ENCODE peak calls at places on chromosome X, in nine cellular contexts. One of them, this sample, is unnamed.

GRCh38 chrX:49172280-49172780 is 632 bp downstream of the PLP2 start:
- DNase-seq in BJ: peak; percentile 17
- DNase-seq in stomach: peak; percentile 74
- DNase-seq in ovary: peak; percentile 66
- DNase-seq in uterus: peak; percentile 67
- DNase-seq in left ventricle myocardium inferior: peak; percentile 67
- DNase-seq in psoas muscle: peak; percentile 66
- DNase-seq in Caco-2: peak; percentile 17
- DNase-seq in GM23338: peak; percentile 57
- DNase-seq in this sample: no peak

GRCh38 chrX:149527705-149528104 is 13.1 kb upstream of the EOLA1 start:
- DNase-seq in BJ: no peak
- DNase-seq in stomach: no peak
- DNase-seq in ovary: no peak
- DNase-seq in uterus: no peak
- DNase-seq in left ventricle myocardium inferior: no peak
- DNase-seq in psoas muscle: no peak
- DNase-seq in Caco-2: peak; percentile 26
- DNase-seq in GM23338: peak; percentile 45
- DNase-seq in this sample: no peak

GRCh38 chrX:25206761-25207160 is 191.0 kb upstream of the ARX start:
- DNase-seq in BJ: peak; percentile 4
- DNase-seq in stomach: no peak
- DNase-seq in ovary: no peak
- DNase-seq in uterus: no peak
- DNase-seq in left ventricle myocardium inferior: no peak
- DNase-seq in psoas muscle: no peak
- DNase-seq in Caco-2: no peak
- DNase-seq in GM23338: no peak
- DNase-seq in this sample: peak; percentile 55

GRCh38 chrX:139889760-139890159 is 43.1 kb downstream of the ATP11C start:
- DNase-seq in BJ: no peak
- DNase-seq in stomach: no peak
- DNase-seq in ovary: no peak
- DNase-seq in uterus: no peak
- DNase-seq in left ventricle myocardium inferior: no peak
- DNase-seq in psoas muscle: no peak
- DNase-seq in Caco-2: no peak
- DNase-seq in GM23338: no peak
- DNase-seq in this sample: peak; percentile 10

GRCh38 chrX:40097492-40098263 is at the start of gene BCOR:
- DNase-seq in BJ: no peak
- DNase-seq in stomach: peak; percentile 77
- DNase-seq in ovary: peak; percentile 83
- DNase-seq in uterus: peak; percentile 76
- DNase-seq in left ventricle myocardium inferior: peak; percentile 73
- DNase-seq in psoas muscle: peak; percentile 75
- DNase-seq in Caco-2: peak; percentile 63
- DNase-seq in GM23338: peak; percentile 70
- DNase-seq in this sample: no peak

GRCh38 chrX:34053931-34054330 is 78.2 kb downstream of the FAM47A start:
- DNase-seq in BJ: no peak
- DNase-seq in stomach: no peak
- DNase-seq in ovary: no peak
- DNase-seq in uterus: no peak
- DNase-seq in left ventricle myocardium inferior: no peak
- DNase-seq in psoas muscle: no peak
- DNase-seq in Caco-2: no peak
- DNase-seq in GM23338: peak; percentile 1
- DNase-seq in this sample: no peak

GRCh38 chrX:41332988-41333743 is 796 bp upstream of the DDX3X start:
- DNase-seq in BJ: no peak
- DNase-seq in stomach: peak; percentile 88
- DNase-seq in ovary: peak; percentile 91
- DNase-seq in uterus: peak; percentile 90
- DNase-seq in left ventricle myocardium inferior: peak; percentile 79
- DNase-seq in psoas muscle: peak; percentile 91
- DNase-seq in Caco-2: peak; percentile 87
- DNase-seq in GM23338: peak; percentile 86
- DNase-seq in this sample: peak; percentile 51

GRCh38 chrX:21658746-21659145 is 616 bp upstream of the KLHL34 start:
- DNase-seq in BJ: no peak
- DNase-seq in stomach: no peak
- DNase-seq in ovary: no peak
- DNase-seq in uterus: no peak
- DNase-seq in left ventricle myocardium inferior: no peak
- DNase-seq in psoas muscle: peak; percentile 27
- DNase-seq in Caco-2: no peak
- DNase-seq in GM23338: peak; percentile 76
- DNase-seq in this sample: no peak

GRCh38 chrX:153414838-153415552 is 3.7 kb downstream of the ZFP92 start:
- DNase-seq in BJ: no peak
- DNase-seq in stomach: no peak
- DNase-seq in ovary: no peak
- DNase-seq in uterus: no peak
- DNase-seq in left ventricle myocardium inferior: peak; percentile 27
- DNase-seq in psoas muscle: no peak
- DNase-seq in Caco-2: no peak
- DNase-seq in GM23338: no peak
- DNase-seq in this sample: no peak

GRCh38 chrX:49054073-49054762 is 4.6 kb upstream of the CCDC120 start:
- DNase-seq in BJ: no peak
- DNase-seq in stomach: no peak
- DNase-seq in ovary: no peak
- DNase-seq in uterus: no peak
- DNase-seq in left ventricle myocardium inferior: no peak
- DNase-seq in psoas muscle: no peak
- DNase-seq in Caco-2: no peak
- DNase-seq in GM23338: no peak
- DNase-seq in this sample: no peak

GRCh38 chrX:49287665-49288064 is 15.8 kb upstream of the GAGE10 start:
- DNase-seq in BJ: no peak
- DNase-seq in stomach: no peak
- DNase-seq in ovary: no peak
- DNase-seq in uterus: no peak
- DNase-seq in left ventricle myocardium inferior: no peak
- DNase-seq in psoas muscle: no peak
- DNase-seq in Caco-2: no peak
- DNase-seq in GM23338: no peak
- DNase-seq in this sample: no peak

GRCh38 chrX:68945603-68946228 is 116.9 kb downstream of the EFNB1 start:
- DNase-seq in BJ: no peak
- DNase-seq in stomach: no peak
- DNase-seq in ovary: no peak
- DNase-seq in uterus: no peak
- DNase-seq in left ventricle myocardium inferior: no peak
- DNase-seq in psoas muscle: no peak
- DNase-seq in Caco-2: peak; percentile 12
- DNase-seq in GM23338: peak; percentile 52
- DNase-seq in this sample: no peak

GRCh38 chrX:153301746-153302145 is 19.8 kb downstream of the PNMA6F start:
- DNase-seq in BJ: no peak
- DNase-seq in stomach: no peak
- DNase-seq in ovary: no peak
- DNase-seq in uterus: no peak
- DNase-seq in left ventricle myocardium inferior: no peak
- DNase-seq in psoas muscle: no peak
- DNase-seq in Caco-2: no peak
- DNase-seq in GM23338: no peak
- DNase-seq in this sample: no peak

GRCh38 chrX:49037883-49038475 is 5.2 kb downstream of the TFE3 start:
- DNase-seq in BJ: no peak
- DNase-seq in stomach: no peak
- DNase-seq in ovary: no peak
- DNase-seq in uterus: no peak
- DNase-seq in left ventricle myocardium inferior: no peak
- DNase-seq in psoas muscle: no peak
- DNase-seq in Caco-2: no peak
- DNase-seq in GM23338: no peak
- DNase-seq in this sample: no peak

GRCh38 chrX:50952406-50952805 is 41.9 kb downstream of the BMP15 start:
- DNase-seq in BJ: no peak
- DNase-seq in stomach: no peak
- DNase-seq in ovary: no peak
- DNase-seq in uterus: no peak
- DNase-seq in left ventricle myocardium inferior: no peak
- DNase-seq in psoas muscle: no peak
- DNase-seq in Caco-2: no peak
- DNase-seq in GM23338: no peak
- DNase-seq in this sample: no peak

GRCh38 chrX:13827693-13828092 is 10.8 kb upstream of the GPM6B start:
- DNase-seq in BJ: no peak
- DNase-seq in stomach: no peak
- DNase-seq in ovary: no peak
- DNase-seq in uterus: no peak
- DNase-seq in left ventricle myocardium inferior: no peak
- DNase-seq in psoas muscle: no peak
- DNase-seq in Caco-2: no peak
- DNase-seq in GM23338: no peak
- DNase-seq in this sample: no peak

GRCh38 chrX:13826770-13827169 is 9.9 kb upstream of the GPM6B start:
- DNase-seq in BJ: no peak
- DNase-seq in stomach: no peak
- DNase-seq in ovary: no peak
- DNase-seq in uterus: no peak
- DNase-seq in left ventricle myocardium inferior: no peak
- DNase-seq in psoas muscle: no peak
- DNase-seq in Caco-2: no peak
- DNase-seq in GM23338: no peak
- DNase-seq in this sample: no peak

GRCh38 chrX:13825178-13825762 is 8.4 kb upstream of the GPM6B start:
- DNase-seq in BJ: no peak
- DNase-seq in stomach: no peak
- DNase-seq in ovary: no peak
- DNase-seq in uterus: no peak
- DNase-seq in left ventricle myocardium inferior: no peak
- DNase-seq in psoas muscle: no peak
- DNase-seq in Caco-2: no peak
- DNase-seq in GM23338: no peak
- DNase-seq in this sample: no peak

GRCh38 chrX:13829995-13830394 is 13.1 kb upstream of the GPM6B start:
- DNase-seq in BJ: no peak
- DNase-seq in stomach: no peak
- DNase-seq in ovary: no peak
- DNase-seq in uterus: no peak
- DNase-seq in left ventricle myocardium inferior: no peak
- DNase-seq in psoas muscle: no peak
- DNase-seq in Caco-2: no peak
- DNase-seq in GM23338: no peak
- DNase-seq in this sample: no peak

DNA sequence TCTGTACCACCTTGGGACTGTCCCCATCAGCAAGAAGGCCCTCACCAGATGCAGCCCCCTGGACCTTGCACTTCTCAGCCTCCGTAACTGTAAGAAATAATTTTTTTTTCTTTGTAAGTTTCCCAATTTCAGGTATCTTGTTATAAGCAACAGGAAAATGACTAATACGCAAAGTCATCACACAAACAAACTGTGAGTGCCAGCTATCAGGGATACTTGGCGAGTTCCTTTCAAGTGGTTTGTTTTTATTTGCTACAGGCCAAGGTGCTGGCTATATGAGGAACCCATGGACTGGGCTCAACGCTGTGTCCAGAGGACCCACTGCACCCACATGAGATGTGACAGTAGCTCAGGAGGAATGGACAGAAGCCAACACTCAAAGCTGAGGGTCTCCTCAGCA is 11.5 kb upstream of the GPM6B start:
- DNase-seq in BJ: no peak
- DNase-seq in stomach: no peak
- DNase-seq in ovary: no peak
- DNase-seq in uterus: no peak
- DNase-seq in left ventricle myocardium inferior: no peak
- DNase-seq in psoas muscle: no peak
- DNase-seq in Caco-2: no peak
- DNase-seq in GM23338: no peak
- DNase-seq in this sample: no peak
- TF ChIP-seq CTCF in BJ: no peak
- TF ChIP-seq CTCF in stomach: no peak
- TF ChIP-seq CTCF in ovary: no peak
- TF ChIP-seq CTCF in uterus: no peak
- TF ChIP-seq CTCF in left ventricle myocardium inferior: no peak
- TF ChIP-seq CTCF in psoas muscle: no peak
- TF ChIP-seq CTCF in Caco-2: no peak
- TF ChIP-seq CTCF in GM23338: no peak
- TF ChIP-seq CTCF in this sample: no peak

GRCh38 chrX:107485019-107485418 is 35.6 kb downstream of the FRMPD3 start:
- DNase-seq in BJ: no peak
- DNase-seq in stomach: no peak
- DNase-seq in ovary: no peak
- DNase-seq in uterus: no peak
- DNase-seq in left ventricle myocardium inferior: no peak
- DNase-seq in psoas muscle: no peak
- DNase-seq in Caco-2: no peak
- DNase-seq in GM23338: no peak
- DNase-seq in this sample: no peak
- H3K4me3 ChIP-seq in BJ: no peak overlapping the region
- H3K4me3 ChIP-seq in stomach: no peak overlapping the region
- H3K4me3 ChIP-seq in ovary: no peak overlapping the region
- H3K4me3 ChIP-seq in uterus: no peak overlapping the region
- H3K4me3 ChIP-seq in left ventricle myocardium inferior: no peak overlapping the region
- H3K4me3 ChIP-seq in psoas muscle: no peak overlapping the region
- H3K4me3 ChIP-seq in Caco-2: no peak overlapping the region
- H3K4me3 ChIP-seq in GM23338: no peak overlapping the region
- H3K4me3 ChIP-seq in this sample: no peak overlapping the region

DNA sequence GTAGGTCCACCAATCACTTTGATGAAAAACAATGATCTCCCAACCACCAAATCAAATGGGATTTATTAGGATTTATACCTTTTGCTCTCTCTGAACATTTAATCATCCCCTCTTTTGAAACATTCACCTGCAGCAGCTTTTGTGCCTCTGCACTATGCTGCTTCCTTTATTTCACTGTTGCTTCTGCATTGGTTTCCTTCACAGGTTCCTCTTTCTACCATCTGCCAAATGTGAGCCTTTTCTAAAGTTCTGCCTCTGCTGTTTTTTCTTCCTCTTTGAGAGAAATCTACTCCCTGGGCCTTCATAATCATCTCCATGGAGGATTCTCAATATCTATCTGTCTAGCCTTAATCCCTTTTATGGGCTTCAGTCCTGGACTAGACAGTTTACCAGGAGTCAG is 24.7 kb downstream of the CUL4B start:
- DNase-seq in BJ: no peak
- DNase-seq in stomach: no peak
- DNase-seq in ovary: no peak
- DNase-seq in uterus: no peak
- DNase-seq in left ventricle myocardium inferior: no peak
- DNase-seq in psoas muscle: no peak
- DNase-seq in Caco-2: no peak
- DNase-seq in GM23338: no peak
- DNase-seq in this sample: no peak
- H3K36me3 ChIP-seq in BJ: peaks cover 11% of the 10 kb centered on the region
- H3K36me3 ChIP-seq in stomach: peaks cover 97% of the 10 kb centered on the region
- H3K36me3 ChIP-seq in ovary: no peaks in the 10 kb centered on the region
- H3K36me3 ChIP-seq in uterus: no peaks in the 10 kb centered on the region
- H3K36me3 ChIP-seq in left ventricle myocardium inferior: peaks cover 90% of the 10 kb centered on the region
- H3K36me3 ChIP-seq in psoas muscle: peaks cover 91% of the 10 kb centered on the region
- H3K36me3 ChIP-seq in Caco-2: no peaks in the 10 kb centered on the region
- H3K36me3 ChIP-seq in GM23338: peaks cover 3% of the 10 kb centered on the region
- H3K36me3 ChIP-seq in this sample: no peaks in the 10 kb centered on the region

DNA sequence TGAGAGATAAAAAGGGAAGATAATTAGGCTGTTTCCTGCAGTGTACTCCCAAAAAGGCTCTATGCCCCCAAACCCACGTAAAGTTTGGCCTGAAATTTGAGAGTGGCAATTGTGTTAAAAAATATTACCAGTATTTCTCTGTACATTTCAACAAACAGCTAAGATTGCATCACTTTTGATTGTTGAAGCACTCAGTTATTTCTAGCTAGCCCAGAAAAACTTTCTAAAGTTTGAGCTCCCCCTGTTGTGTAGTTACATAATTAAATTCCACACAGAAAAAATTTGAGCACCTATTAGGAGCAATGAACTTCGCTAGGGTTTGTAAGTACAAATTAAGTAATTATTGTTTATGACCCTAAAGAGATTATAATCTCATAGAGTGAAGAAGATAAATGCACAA is 109.4 kb downstream of the DLG3 start:
- DNase-seq in BJ: no peak
- DNase-seq in stomach: no peak
- DNase-seq in ovary: no peak
- DNase-seq in uterus: no peak
- DNase-seq in left ventricle myocardium inferior: no peak
- DNase-seq in psoas muscle: no peak
- DNase-seq in Caco-2: peak; percentile 27
- DNase-seq in GM23338: peak; percentile 13
- DNase-seq in this sample: no peak
- TF ChIP-seq CTCF in BJ: peak; percentile 11
- TF ChIP-seq CTCF in stomach: peak; percentile 38
- TF ChIP-seq CTCF in ovary: no peak
- TF ChIP-seq CTCF in uterus: peak; percentile 21
- TF ChIP-seq CTCF in left ventricle myocardium inferior: peak; percentile 27
- TF ChIP-seq CTCF in psoas muscle: no peak
- TF ChIP-seq CTCF in Caco-2: no peak
- TF ChIP-seq CTCF in GM23338: no peak
- TF ChIP-seq CTCF in this sample: peak; percentile 8

This sample was measured in kidney epithelial cell.